ENCODE peak calls at places on chromosomes 2 and 18, in six cellular contexts. R, H, B, E, M and U are unnamed samples.

GRCh38 chr2:51000849-51001617 is 30.9 kb downstream of the NRXN1 start:
- ATAC-seq in E (no peak), M (no peak), B (no peak), R (no peak), H (no peak), U (no peak)

GRCh38 chr2:42962521-42962953 is 170.2 kb upstream of the HAAO start:
- ATAC-seq in B (no peak), M (no peak), H (no peak), E (no peak), R (no peak), U (no peak)

GRCh38 chr2:109143214-109144187 is 14.5 kb downstream of the SH3RF3 start:
- ATAC-seq in H (no peak), R (no peak), M (no peak), B (no peak), E (no peak), U (no peak)

GRCh38 chr2:205405194-205405593 is 277.1 kb upstream of the NRP2 start:
- ATAC-seq in B (no peak), H (no peak), R (no peak), E (no peak), M (peak), U (no peak)

GRCh38 chr18:1708006-1708405 is 803.3 kb downstream of the ADCYAP1 start:
- ATAC-seq in E (no peak), R (no peak), M (no peak), B (no peak), H (no peak), U (no peak)

GRCh38 chr2:27622921-27623384 is 5.9 kb downstream of the CCDC121 start:
- ATAC-seq in E (no peak), M (no peak), H (no peak), B (no peak), R (no peak), U (no peak)

GRCh38 chr18:49137093-49137492 is 186.3 kb upstream of the SMAD7 start:
- ATAC-seq in B (no peak), E (no peak), R (no peak), M (no peak), H (no peak), U (no peak)

GRCh38 chr2:65728477-65729180 is 296.2 kb upstream of the SPRED2 start:
- ATAC-seq in E (no peak), M (no peak), H (no peak), B (peak), R (peak), U (no peak)

GRCh38 chr18:54241483-54241882 is 17.0 kb upstream of the MBD2 start:
- ATAC-seq in B (no peak), R (no peak), M (peak), E (no peak), H (no peak), U (no peak)

GRCh38 chr2:132424526-132425121 is 8.0 kb downstream of the GPR39 start:
- ATAC-seq in E (peak), R (no peak), H (no peak), M (peak), B (no peak), U (peak)

GRCh38 chr2:47127862-47128543 is 27.1 kb downstream of the STPG4 start:
- ATAC-seq in B (peak), R (no peak), E (no peak), M (peak), H (peak), U (no peak)

GRCh38 chr18:3054785-3055184 is 41.8 kb upstream of the LPIN2 start:
- ATAC-seq in R (no peak), H (no peak), B (no peak), E (no peak), M (no peak), U (no peak)

GRCh38 chr18:3056311-3056710 is 43.4 kb upstream of the LPIN2 start:
- ATAC-seq in E (no peak), H (no peak), R (no peak), M (no peak), B (no peak), U (no peak)

GRCh38 chr18:3054214-3054613 is 41.3 kb upstream of the LPIN2 start:
- ATAC-seq in E (no peak), H (no peak), B (no peak), R (no peak), M (no peak), U (no peak)

GRCh38 chr18:3055201-3055600 is 42.3 kb upstream of the LPIN2 start:
- ATAC-seq in B (no peak), R (no peak), E (no peak), M (no peak), H (no peak), U (no peak)

DNA sequence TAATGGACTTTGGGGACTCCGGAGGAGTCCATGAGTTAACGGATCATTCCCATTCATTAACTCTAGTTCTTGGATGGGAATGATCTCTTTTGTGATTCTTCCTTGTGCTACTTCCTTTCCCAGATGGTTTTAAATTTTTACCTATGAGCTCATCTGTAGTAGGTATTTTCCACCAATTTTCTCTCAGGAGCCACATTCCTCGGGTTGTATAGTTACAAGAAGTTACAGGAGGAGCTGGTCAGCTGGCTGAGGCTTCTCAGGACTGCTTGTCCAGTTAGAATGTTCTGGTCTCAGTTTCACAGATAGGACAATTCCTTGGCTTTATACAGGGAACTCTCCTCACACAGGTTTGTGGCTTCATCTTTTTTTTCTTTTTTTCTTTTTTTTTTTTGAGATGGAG is 42.9 kb upstream of the LPIN2 start:
- ATAC-seq in M (no peak), R (no peak), H (no peak), E (peak), B (no peak), U (no peak)
- TF ChIP-seq POLR2AphosphoS5 in M (no peak), R (no peak), H (no peak), E (no peak), B (no peak), U (no peak)

DNA sequence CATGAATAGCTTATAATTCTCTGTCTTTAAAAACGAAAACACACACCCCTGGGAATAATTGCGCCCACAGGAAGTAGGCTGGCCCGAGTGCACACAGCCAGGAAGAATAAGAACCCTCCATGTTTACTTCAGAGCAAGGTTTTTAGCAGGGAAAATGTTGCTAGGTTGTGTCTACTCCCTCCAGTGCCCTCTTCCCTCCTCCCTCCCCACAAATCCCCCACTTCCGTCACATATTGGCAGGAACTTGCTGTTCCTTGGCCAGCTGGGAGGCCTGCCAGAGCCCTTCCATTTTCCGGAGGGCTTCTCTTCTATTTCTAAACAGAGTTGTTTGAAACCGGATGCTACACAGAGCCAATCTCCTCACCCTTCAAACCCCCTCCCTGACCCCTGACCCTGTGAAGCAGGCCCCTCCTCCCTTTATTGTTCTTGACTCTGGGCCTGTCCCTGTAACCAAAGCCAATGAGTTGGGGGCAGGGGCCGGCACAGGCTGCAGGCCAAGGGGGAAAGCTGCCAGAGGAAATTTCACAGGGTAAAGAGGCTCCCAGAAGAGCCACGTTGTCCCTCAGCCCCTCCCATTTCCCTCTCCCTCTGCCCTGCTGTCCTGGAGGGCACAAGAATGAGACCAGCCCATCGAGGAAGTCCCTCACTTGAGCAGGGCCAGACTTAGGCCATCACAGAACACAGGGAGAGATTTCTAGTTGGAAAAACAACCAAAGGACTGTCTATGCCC is 49.8 kb upstream of the LGALSL start:
- ATAC-seq in M (peak), R (no peak), B (no peak), H (no peak), E (peak), U (peak)
- TF ChIP-seq POLR2AphosphoS5 in M (no peak), R (no peak), B (no peak), H (no peak), E (peak), U (peak)

DNA sequence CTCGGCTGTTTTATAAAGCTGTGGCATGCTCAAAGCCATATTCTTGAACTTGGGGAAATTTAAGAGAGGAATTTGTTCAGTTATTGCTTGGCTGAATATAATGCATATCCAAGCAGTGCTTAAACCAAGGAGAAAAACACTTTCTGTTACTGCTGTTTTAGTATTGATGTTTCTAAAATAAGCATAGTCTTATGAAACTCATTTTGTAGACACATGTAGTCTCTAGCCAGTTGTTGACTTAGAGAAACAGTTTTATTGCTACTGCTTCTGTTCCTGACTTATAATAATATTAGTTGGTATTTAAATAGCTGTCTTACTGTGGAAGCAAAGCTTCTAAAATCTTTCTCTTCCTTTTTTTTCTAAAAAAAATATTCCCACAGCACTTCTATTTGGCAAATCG is 121.8 kb downstream of the MTX2 start:
- ATAC-seq in E (no peak), M (no peak), R (no peak), B (no peak), H (no peak), U (no peak)
- TF ChIP-seq POLR2AphosphoS5 in E (no peak), M (no peak), R (no peak), B (no peak), H (no peak), U (no peak)

GRCh38 chr2:86194751-86195054 is 559 bp downstream of the IMMT start:
- ATAC-seq in M (no peak), B (no peak), H (no peak), R (no peak), E (no peak), U (no peak)

GRCh38 chr2:86189782-86190416 is 5.4 kb downstream of the IMMT start:
- ATAC-seq in M (no peak), B (no peak), E (no peak), H (no peak), R (no peak), U (no peak)

GRCh38 chr2:86195055-86195807 is at the start of gene IMMT:
- ATAC-seq in R (peak), B (peak), M (peak), H (peak), E (peak), U (peak)

GRCh38 chr2:86199834-86200177 is 549 bp downstream of the MRPL35 start:
- ATAC-seq in B (no peak), H (no peak), R (no peak), E (no peak), M (no peak), U (no peak)

DNA sequence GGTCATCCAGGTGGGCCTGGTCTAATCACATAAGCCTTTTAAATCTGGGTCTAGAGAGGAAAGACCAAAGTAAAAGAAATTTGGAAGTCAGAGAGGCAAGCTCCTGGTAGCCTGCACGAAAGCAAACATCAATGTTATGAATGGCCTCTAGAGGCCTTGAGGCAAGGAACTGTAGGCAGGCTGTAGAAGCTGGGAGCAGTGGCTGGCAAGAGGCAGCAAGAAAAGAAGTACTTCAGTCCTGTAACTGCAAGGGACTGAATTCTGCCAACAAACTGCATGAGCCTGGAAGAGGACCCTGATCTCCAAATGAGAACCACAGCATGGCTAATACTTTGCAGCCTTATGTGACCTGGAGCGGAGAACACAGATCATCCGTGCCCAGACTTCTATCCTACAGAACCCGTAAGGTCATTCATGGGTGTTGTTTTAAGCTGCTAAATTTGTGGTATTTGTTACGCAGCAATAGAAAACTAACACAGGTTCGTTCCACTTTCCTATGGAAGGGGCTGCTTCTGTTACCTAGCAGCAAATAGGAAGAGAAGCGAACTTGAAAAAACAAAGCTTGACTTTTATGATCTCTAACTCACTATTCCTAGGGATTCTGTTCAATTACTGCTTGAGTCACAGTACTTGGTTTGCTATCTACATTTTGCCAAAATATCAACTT is 1.2 kb downstream of the IMMT start:
- ATAC-seq in B (no peak), E (no peak), R (no peak), M (peak), H (peak), U (no peak)
- TF ChIP-seq POLR2AphosphoS5 in B (no peak), E (no peak), R (no peak), M (no peak), H (no peak), U (no peak)

DNA sequence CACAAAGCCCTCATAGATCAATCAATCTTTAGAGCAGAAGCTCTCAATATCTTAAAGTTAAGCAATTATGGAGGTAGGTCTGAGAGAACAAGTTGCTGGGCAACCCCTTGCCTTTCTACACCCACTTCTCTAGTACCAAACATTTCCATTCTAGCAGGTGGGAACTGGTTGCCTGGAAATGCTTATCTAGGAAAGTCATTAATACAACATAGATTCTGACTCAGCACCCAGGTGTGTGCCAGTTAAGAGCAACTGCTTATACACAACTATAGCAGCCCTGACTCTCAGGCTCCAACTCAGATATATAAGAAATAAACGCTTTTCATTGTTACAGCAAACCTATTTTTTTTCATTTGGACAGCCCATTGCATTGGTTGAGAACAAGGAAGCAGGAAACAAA is 237.7 kb downstream of the IRS1 start:
- ATAC-seq in B (no peak), E (no peak), M (no peak), H (no peak), R (peak), U (no peak)
- TF ChIP-seq POLR2AphosphoS5 in B (no peak), E (no peak), M (no peak), H (no peak), R (no peak), U (no peak)

DNA sequence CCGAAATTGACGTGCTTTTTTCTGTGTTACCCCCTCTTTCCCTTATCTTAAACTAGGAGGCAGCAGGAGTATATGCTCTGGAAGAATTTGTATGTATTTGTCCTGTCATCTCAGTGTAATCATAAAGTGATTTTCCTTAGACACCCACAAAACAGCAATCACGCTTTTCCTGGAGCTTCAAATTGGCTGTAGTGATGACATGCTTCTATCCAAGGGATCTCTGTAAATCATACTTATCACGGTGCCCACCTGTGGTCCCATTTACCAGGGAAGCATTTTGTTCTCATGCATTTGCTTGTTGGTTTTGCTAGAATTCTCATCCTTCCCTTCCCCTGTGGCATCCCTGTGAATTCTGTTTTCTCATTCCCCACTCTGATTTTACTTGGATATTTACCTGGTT is 220.8 kb upstream of the THUMPD2 start:
- ATAC-seq in H (no peak), B (no peak), M (no peak), R (no peak), E (no peak), U (no peak)
- TF ChIP-seq POLR2AphosphoS5 in H (no peak), B (no peak), M (no peak), R (no peak), E (no peak), U (no peak)

DNA sequence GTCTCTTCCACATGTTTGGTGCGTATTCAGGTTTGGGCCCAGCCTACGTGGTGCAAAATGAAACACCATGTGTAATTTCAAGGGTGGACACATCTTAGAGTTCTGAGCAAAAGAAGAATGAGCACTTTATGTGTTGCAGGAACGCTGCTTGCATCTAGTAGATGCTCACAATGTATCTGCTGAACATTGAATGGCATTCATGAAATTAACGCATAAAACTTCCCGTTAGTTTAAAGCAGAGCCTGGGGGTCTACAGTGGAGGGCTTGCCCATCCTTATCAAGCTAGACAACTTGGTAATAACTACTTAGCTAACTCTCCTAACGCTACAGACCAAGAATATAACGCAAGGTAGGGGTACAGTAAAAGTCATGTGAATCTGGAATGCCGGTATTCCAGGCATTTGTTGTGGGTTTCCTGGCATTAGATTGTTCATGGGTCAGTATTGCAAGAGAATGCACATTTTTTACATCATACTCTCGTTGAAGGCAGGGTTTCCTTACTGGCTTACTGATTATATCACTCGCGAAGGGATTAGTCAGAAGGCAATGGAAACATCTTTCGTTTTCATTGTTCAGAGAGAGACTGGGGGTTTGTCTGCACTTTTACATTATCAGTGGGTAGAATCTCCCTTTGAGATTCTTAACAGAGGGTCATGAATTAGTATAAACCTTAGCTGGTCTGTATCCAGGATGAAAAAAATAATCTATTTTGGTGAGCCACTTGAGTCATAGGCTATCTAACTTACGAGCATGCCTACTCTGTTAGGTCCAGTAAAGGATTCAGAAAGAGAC is 229.5 kb upstream of the EPAS1 start:
- ATAC-seq in R (no peak), M (peak), H (no peak), E (no peak), B (peak), U (peak)
- TF ChIP-seq POLR2AphosphoS5 in R (no peak), M (no peak), H (no peak), E (peak), B (no peak), U (no peak)